ENCODE peak calls at places on chromosomes 12 and 14, in five cellular contexts. M, D, C, A and B are unnamed samples. For H3K36me3 and H3K4me1, the result is how much of the 10 kb centered on the place peaks cover.

GRCh38 chr12:38159591-38160317 is 156.8 kb upstream of the ALG10B start:
- DNase-seq in M (no peak), D (no peak), C (peak), A (no peak), B (no peak)

GRCh38 chr14:22883191-22883976 is at the start of gene REM2:
- DNase-seq in C (no peak), A (no peak), D (no peak), M (no peak), B (no peak)

GRCh38 chr12:104750061-104750460 is 208.0 kb downstream of the SLC41A2 start:
- DNase-seq in M (no peak), C (peak), A (no peak), D (no peak), B (no peak)

GRCh38 chr14:35875296-35875695 is 49.2 kb downstream of the BRMS1L start:
- DNase-seq in D (no peak), C (no peak), A (peak), M (no peak), B (no peak)

GRCh38 chr14:63343878-63344277 is 25.1 kb upstream of the GPHB5 start:
- DNase-seq in M (no peak), A (no peak), C (no peak), D (no peak), B (no peak)

GRCh38 chr14:54450535-54450934 is 9.4 kb upstream of the CNIH1 start:
- DNase-seq in C (no peak), A (peak), M (no peak), D (no peak), B (no peak)

GRCh38 chr12:65308001-65308400 is 29.5 kb downstream of the MSRB3 start:
- DNase-seq in M (no peak), C (no peak), A (no peak), D (no peak), B (no peak)

GRCh38 chr14:44370727-44371126 is 136.4 kb downstream of the FSCB start:
- DNase-seq in A (no peak), C (no peak), M (no peak), D (no peak), B (no peak)

GRCh38 chr12:7989827-7990491 is 42.6 kb upstream of the FOXJ2 start:
- DNase-seq in A (peak), C (peak), D (peak), M (peak), B (peak)

GRCh38 chr14:72643317-72643801 is 250.5 kb downstream of the DPF3 start:
- DNase-seq in M (no peak), A (peak), C (no peak), D (no peak), B (no peak)

GRCh38 chr12:114400925-114401324 is 5.0 kb downstream of the TBX5 start:
- DNase-seq in A (no peak), C (no peak), M (no peak), D (no peak), B (no peak)

GRCh38 chr14:88233915-88234314 is 89.2 kb downstream of the KCNK10 start:
- DNase-seq in D (no peak), M (no peak), A (no peak), C (no peak), B (no peak)

GRCh38 chr12:68119724-68120211 is 39.8 kb downstream of the IFNG start:
- DNase-seq in D (no peak), M (peak), C (no peak), A (no peak), B (no peak)

GRCh38 chr14:63290741-63291286 is 27.9 kb downstream of the GPHB5 start:
- DNase-seq in D (no peak), A (no peak), M (no peak), C (no peak), B (no peak)

GRCh38 chr12:561116-561705 is 101.5 kb downstream of the B4GALNT3 start:
- DNase-seq in C (peak), A (no peak), M (no peak), D (no peak), B (no peak)

GRCh38 chr12:49201595-49202295 is 12.9 kb upstream of the TUBA1A start:
- DNase-seq in A (peak), C (no peak), D (no peak), M (no peak), B (peak)

GRCh38 chr12:97595423-97595822 is 132.8 kb downstream of the RMST start:
- DNase-seq in D (no peak), A (no peak), M (no peak), C (no peak), B (no peak)

GRCh38 chr12:114682920-114683708 is 861 bp downstream of the TBX3 start:
- DNase-seq in M (no peak), D (no peak), C (no peak), A (no peak), B (no peak)

GRCh38 chr14:61647704-61648103 is 47.6 kb upstream of the HIF1A start:
- DNase-seq in C (no peak), D (no peak), M (no peak), A (no peak), B (no peak)

GRCh38 chr12:58540480-58541299 is 379.6 kb downstream of the LRIG3 start:
- DNase-seq in D (no peak), M (no peak), C (peak), A (peak), B (no peak)

GRCh38 chr12:93011100-93011499 is 82.0 kb upstream of the EEA1 start:
- DNase-seq in M (no peak), A (no peak), D (no peak), C (no peak), B (no peak)

GRCh38 chr12:128971802-128972201 is 118.5 kb downstream of the GLT1D1 start:
- DNase-seq in C (no peak), A (no peak), M (no peak), D (no peak), B (no peak)

GRCh38 chr14:105315211-105315721 is 718 bp downstream of the PACS2 start:
- DNase-seq in M (peak), C (peak), A (peak), D (peak), B (peak)

GRCh38 chr12:54959291-54960018 is 25.1 kb downstream of the TESPA1 start:
- DNase-seq in A (no peak), D (no peak), M (no peak), C (no peak), B (no peak)

GRCh38 chr12:54956818-54957641 is 27.5 kb downstream of the TESPA1 start:
- DNase-seq in A (no peak), D (no peak), M (no peak), C (no peak), B (no peak)

GRCh38 chr12:54958048-54958658 is 26.4 kb downstream of the TESPA1 start:
- DNase-seq in M (peak), A (peak), D (peak), C (no peak), B (peak)

GRCh38 chr12:54954228-54954627 is 30.3 kb downstream of the TESPA1 start:
- DNase-seq in C (no peak), A (no peak), M (no peak), D (no peak), B (no peak)

DNA sequence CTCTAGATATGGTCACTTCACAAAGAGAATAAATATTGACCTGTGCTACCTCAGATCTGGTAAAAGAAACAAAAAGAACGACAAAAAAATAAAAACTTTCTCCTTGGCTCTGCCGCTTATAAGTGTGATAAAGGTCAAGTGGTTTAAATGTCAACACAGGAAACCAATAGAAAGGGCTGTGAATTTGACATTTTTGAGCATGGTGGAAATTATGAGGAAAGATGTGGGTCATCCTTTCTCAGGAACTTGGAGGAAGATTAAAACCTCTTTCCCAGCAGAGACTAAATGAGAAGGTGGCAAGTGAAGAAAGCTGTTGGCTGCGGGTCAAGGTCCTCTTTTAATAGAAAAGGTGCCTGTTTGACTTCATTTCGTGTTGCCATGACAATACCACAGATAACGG is 28.2 kb downstream of the TESPA1 start:
- DNase-seq in A (no peak), D (no peak), M (no peak), C (no peak), B (no peak)
- H3K36me3 ChIP-seq in A (under half), D (half or more), M (under half), C (under half), B (half or more)

GRCh38 chr14:99754141-99755067 is 38.8 kb upstream of the EML1 start:
- DNase-seq in A (peak), C (no peak), M (no peak), D (no peak), B (no peak)
- H3K4me1 ChIP-seq in A (half or more), C (under half), M (under half), D (under half), B (under half)

GRCh38 chr14:103126088-103126872 is 3.0 kb downstream of the TNFAIP2 start:
- DNase-seq in A (peak), D (no peak), M (no peak), C (peak), B (no peak)
- H3K36me3 ChIP-seq in A (under half), D (under half), M (under half), C (under half), B (under half)

GRCh38 chr12:45987339-45987726 is 3.0 kb downstream of the SCAF11 start:
- DNase-seq in C (no peak), D (no peak), A (no peak), M (no peak), B (no peak)
- H3K4me1 ChIP-seq in C (half or more), D (half or more), A (under half), M (half or more), B (half or more)

DNA sequence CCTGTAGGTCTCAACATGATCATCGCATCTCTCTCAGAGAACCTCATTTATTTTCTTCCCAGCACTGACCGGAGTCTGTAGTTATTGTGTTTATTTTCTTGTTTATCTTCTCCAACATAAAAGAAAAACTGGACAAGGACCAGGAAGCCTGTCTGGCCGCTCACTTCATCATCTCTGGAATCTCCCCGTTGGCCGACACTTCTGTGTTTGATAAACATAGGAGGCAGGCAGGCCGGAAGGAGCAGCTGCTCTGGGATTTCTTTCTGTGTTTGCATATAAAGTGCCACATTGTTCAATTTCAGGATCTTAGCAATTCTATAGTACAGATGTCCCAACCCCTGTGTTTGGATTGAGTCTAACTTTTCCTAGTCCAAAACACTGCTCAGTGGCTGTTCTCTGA is 53.3 kb downstream of the ACACB start:
- DNase-seq in D (no peak), A (no peak), M (no peak), C (no peak), B (no peak)
- H3K36me3 ChIP-seq in D (under half), A (under half), M (under half), C (under half), B (under half)

GRCh38 chr14:91390165-91390778 is 27.3 kb downstream of the CCDC88C start:
- DNase-seq in M (no peak), D (no peak), C (no peak), A (no peak), B (no peak)
- H3K4me1 ChIP-seq in M (half or more), D (half or more), C (half or more), A (under half), B (half or more)

GRCh38 chr12:6462234-6462995 is 8.1 kb downstream of the VAMP1 start:
- DNase-seq in M (no peak), D (no peak), A (no peak), C (no peak), B (no peak)

GRCh38 chr12:6464531-6464930 is 5.9 kb downstream of the VAMP1 start:
- DNase-seq in C (no peak), M (no peak), D (no peak), A (no peak), B (no peak)

GRCh38 chr12:6461401-6462233 is 8.9 kb downstream of the VAMP1 start:
- DNase-seq in C (peak), M (peak), D (peak), A (peak), B (peak)

GRCh38 chr12:6463858-6464257 is 6.6 kb downstream of the VAMP1 start:
- DNase-seq in D (no peak), A (no peak), C (no peak), M (no peak), B (no peak)

GRCh38 chr12:6463211-6463610 is 7.3 kb downstream of the VAMP1 start:
- DNase-seq in D (no peak), A (no peak), C (no peak), M (no peak), B (peak)
- H3K36me3 ChIP-seq in D (under half), A (under half), C (under half), M (under half), B (under half)